ENCODE peak calls at places on chromosomes 13 and 19, in seven cellular contexts. One of them, this sample, is unnamed.

GRCh38 chr13:27466513-27466912 is 16.1 kb upstream of the MTIF3 start:
- DNase-seq in GDM1: no peak
- DNase-seq in left ventricle myocardium inferior: no peak
- DNase-seq in activated CD8-positive, alpha-beta T cell treated with anti-CD3 and anti-CD28 coated beads, Interleukin-2, amount 10 ng/mL, durations not matched to agents 7 days and 5 days: no peak
- DNase-seq in hypothalamus: no peak
- DNase-seq in fibroblast of gingiva: no peak
- DNase-seq in ELR: no peak
- DNase-seq in this sample: no peak

GRCh38 chr13:29934531-29935308 is 84.3 kb upstream of the UBL3 start:
- DNase-seq in GDM1: no peak
- DNase-seq in left ventricle myocardium inferior: no peak
- DNase-seq in activated CD8-positive, alpha-beta T cell treated with anti-CD3 and anti-CD28 coated beads, Interleukin-2, amount 10 ng/mL, durations not matched to agents 7 days and 5 days: no peak
- DNase-seq in hypothalamus: no peak
- DNase-seq in fibroblast of gingiva: no peak
- DNase-seq in ELR: no peak
- DNase-seq in this sample: no peak

GRCh38 chr19:53034948-53035675 is 9.4 kb upstream of the ERVV-2 start:
- DNase-seq in GDM1: no peak
- DNase-seq in left ventricle myocardium inferior: no peak
- DNase-seq in activated CD8-positive, alpha-beta T cell treated with anti-CD3 and anti-CD28 coated beads, Interleukin-2, amount 10 ng/mL, durations not matched to agents 7 days and 5 days: no peak
- DNase-seq in hypothalamus: no peak
- DNase-seq in fibroblast of gingiva: peak
- DNase-seq in ELR: no peak
- DNase-seq in this sample: no peak

GRCh38 chr19:9936151-9937000 is at the start of gene OLFM2:
- DNase-seq in GDM1: no peak
- DNase-seq in left ventricle myocardium inferior: peak
- DNase-seq in activated CD8-positive, alpha-beta T cell treated with anti-CD3 and anti-CD28 coated beads, Interleukin-2, amount 10 ng/mL, durations not matched to agents 7 days and 5 days: no peak
- DNase-seq in hypothalamus: no peak
- DNase-seq in fibroblast of gingiva: no peak
- DNase-seq in ELR: no peak
- DNase-seq in this sample: peak

GRCh38 chr13:75705395-75705794 is 69.3 kb downstream of the LMO7 start:
- DNase-seq in GDM1: no peak
- DNase-seq in left ventricle myocardium inferior: no peak
- DNase-seq in activated CD8-positive, alpha-beta T cell treated with anti-CD3 and anti-CD28 coated beads, Interleukin-2, amount 10 ng/mL, durations not matched to agents 7 days and 5 days: no peak
- DNase-seq in hypothalamus: no peak
- DNase-seq in fibroblast of gingiva: peak
- DNase-seq in ELR: peak
- DNase-seq in this sample: no peak

GRCh38 chr13:78700121-78700910 is 41.4 kb upstream of the OBI1 start:
- DNase-seq in GDM1: no peak
- DNase-seq in left ventricle myocardium inferior: no peak
- DNase-seq in activated CD8-positive, alpha-beta T cell treated with anti-CD3 and anti-CD28 coated beads, Interleukin-2, amount 10 ng/mL, durations not matched to agents 7 days and 5 days: no peak
- DNase-seq in hypothalamus: no peak
- DNase-seq in fibroblast of gingiva: no peak
- DNase-seq in ELR: peak
- DNase-seq in this sample: no peak

GRCh38 chr13:77384999-77385398 is 58.1 kb upstream of the MYCBP2 start:
- DNase-seq in GDM1: no peak
- DNase-seq in left ventricle myocardium inferior: no peak
- DNase-seq in activated CD8-positive, alpha-beta T cell treated with anti-CD3 and anti-CD28 coated beads, Interleukin-2, amount 10 ng/mL, durations not matched to agents 7 days and 5 days: no peak
- DNase-seq in hypothalamus: no peak
- DNase-seq in fibroblast of gingiva: peak
- DNase-seq in ELR: no peak
- DNase-seq in this sample: no peak

GRCh38 chr19:35207391-35207871 is 21.1 kb downstream of the FAM187B start:
- DNase-seq in GDM1: no peak
- DNase-seq in left ventricle myocardium inferior: no peak
- DNase-seq in activated CD8-positive, alpha-beta T cell treated with anti-CD3 and anti-CD28 coated beads, Interleukin-2, amount 10 ng/mL, durations not matched to agents 7 days and 5 days: peak
- DNase-seq in hypothalamus: no peak
- DNase-seq in fibroblast of gingiva: no peak
- DNase-seq in ELR: no peak
- DNase-seq in this sample: no peak

GRCh38 chr19:27774827-27775226 is 1438.1 kb downstream of the UQCRFS1 start:
- DNase-seq in GDM1: no peak
- DNase-seq in left ventricle myocardium inferior: no peak
- DNase-seq in activated CD8-positive, alpha-beta T cell treated with anti-CD3 and anti-CD28 coated beads, Interleukin-2, amount 10 ng/mL, durations not matched to agents 7 days and 5 days: peak
- DNase-seq in hypothalamus: no peak
- DNase-seq in fibroblast of gingiva: no peak
- DNase-seq in ELR: peak
- DNase-seq in this sample: no peak

GRCh38 chr13:52751196-52751595 is 11.6 kb upstream of the CNMD start:
- DNase-seq in GDM1: no peak
- DNase-seq in left ventricle myocardium inferior: no peak
- DNase-seq in activated CD8-positive, alpha-beta T cell treated with anti-CD3 and anti-CD28 coated beads, Interleukin-2, amount 10 ng/mL, durations not matched to agents 7 days and 5 days: no peak
- DNase-seq in hypothalamus: no peak
- DNase-seq in fibroblast of gingiva: no peak
- DNase-seq in ELR: no peak
- DNase-seq in this sample: no peak

GRCh38 chr19:13790354-13790753 is 4.9 kb upstream of the ZSWIM4 start:
- DNase-seq in GDM1: no peak
- DNase-seq in left ventricle myocardium inferior: no peak
- DNase-seq in activated CD8-positive, alpha-beta T cell treated with anti-CD3 and anti-CD28 coated beads, Interleukin-2, amount 10 ng/mL, durations not matched to agents 7 days and 5 days: peak
- DNase-seq in hypothalamus: no peak
- DNase-seq in fibroblast of gingiva: no peak
- DNase-seq in ELR: no peak
- DNase-seq in this sample: no peak

GRCh38 chr13:94120878-94121277 is 358.6 kb downstream of the DCT start:
- DNase-seq in GDM1: no peak
- DNase-seq in left ventricle myocardium inferior: no peak
- DNase-seq in activated CD8-positive, alpha-beta T cell treated with anti-CD3 and anti-CD28 coated beads, Interleukin-2, amount 10 ng/mL, durations not matched to agents 7 days and 5 days: no peak
- DNase-seq in hypothalamus: no peak
- DNase-seq in fibroblast of gingiva: no peak
- DNase-seq in ELR: no peak
- DNase-seq in this sample: no peak

GRCh38 chr19:20969498-20969897 is 46.4 kb downstream of the ZNF85 start:
- DNase-seq in GDM1: no peak
- DNase-seq in left ventricle myocardium inferior: no peak
- DNase-seq in activated CD8-positive, alpha-beta T cell treated with anti-CD3 and anti-CD28 coated beads, Interleukin-2, amount 10 ng/mL, durations not matched to agents 7 days and 5 days: no peak
- DNase-seq in hypothalamus: no peak
- DNase-seq in fibroblast of gingiva: no peak
- DNase-seq in ELR: no peak
- DNase-seq in this sample: no peak

GRCh38 chr13:24068472-24068871 is 92.0 kb upstream of the SPATA13 start:
- DNase-seq in GDM1: no peak
- DNase-seq in left ventricle myocardium inferior: no peak
- DNase-seq in activated CD8-positive, alpha-beta T cell treated with anti-CD3 and anti-CD28 coated beads, Interleukin-2, amount 10 ng/mL, durations not matched to agents 7 days and 5 days: no peak
- DNase-seq in hypothalamus: no peak
- DNase-seq in fibroblast of gingiva: no peak
- DNase-seq in ELR: no peak
- DNase-seq in this sample: no peak

GRCh38 chr19:2613507-2614295 is 88.8 kb downstream of the GNG7 start:
- DNase-seq in GDM1: no peak
- DNase-seq in left ventricle myocardium inferior: peak
- DNase-seq in activated CD8-positive, alpha-beta T cell treated with anti-CD3 and anti-CD28 coated beads, Interleukin-2, amount 10 ng/mL, durations not matched to agents 7 days and 5 days: peak
- DNase-seq in hypothalamus: no peak
- DNase-seq in fibroblast of gingiva: peak
- DNase-seq in ELR: peak
- DNase-seq in this sample: no peak

GRCh38 chr13:100230813-100231575 is 142.1 kb downstream of the PCCA start:
- DNase-seq in GDM1: no peak
- DNase-seq in left ventricle myocardium inferior: no peak
- DNase-seq in activated CD8-positive, alpha-beta T cell treated with anti-CD3 and anti-CD28 coated beads, Interleukin-2, amount 10 ng/mL, durations not matched to agents 7 days and 5 days: no peak
- DNase-seq in hypothalamus: no peak
- DNase-seq in fibroblast of gingiva: no peak
- DNase-seq in ELR: no peak
- DNase-seq in this sample: no peak

GRCh38 chr13:23621316-23621645 is 51.1 kb downstream of the TNFRSF19 start:
- DNase-seq in GDM1: no peak
- DNase-seq in left ventricle myocardium inferior: no peak
- DNase-seq in activated CD8-positive, alpha-beta T cell treated with anti-CD3 and anti-CD28 coated beads, Interleukin-2, amount 10 ng/mL, durations not matched to agents 7 days and 5 days: no peak
- DNase-seq in hypothalamus: no peak
- DNase-seq in fibroblast of gingiva: peak
- DNase-seq in ELR: peak
- DNase-seq in this sample: no peak

GRCh38 chr13:31160857-31161582 is 684 bp downstream of the HSPH1 start:
- DNase-seq in GDM1: peak
- DNase-seq in left ventricle myocardium inferior: peak
- DNase-seq in activated CD8-positive, alpha-beta T cell treated with anti-CD3 and anti-CD28 coated beads, Interleukin-2, amount 10 ng/mL, durations not matched to agents 7 days and 5 days: peak
- DNase-seq in hypothalamus: peak
- DNase-seq in fibroblast of gingiva: peak
- DNase-seq in ELR: peak
- DNase-seq in this sample: peak

GRCh38 chr19:53037101-53038097 is 7.1 kb upstream of the ERVV-2 start:
- DNase-seq in GDM1: no peak
- DNase-seq in left ventricle myocardium inferior: peak
- DNase-seq in activated CD8-positive, alpha-beta T cell treated with anti-CD3 and anti-CD28 coated beads, Interleukin-2, amount 10 ng/mL, durations not matched to agents 7 days and 5 days: peak
- DNase-seq in hypothalamus: no peak
- DNase-seq in fibroblast of gingiva: peak
- DNase-seq in ELR: peak
- DNase-seq in this sample: no peak

GRCh38 chr19:46069841-46070341 is 29.1 kb upstream of the IGFL4 start:
- DNase-seq in GDM1: no peak
- DNase-seq in left ventricle myocardium inferior: no peak
- DNase-seq in activated CD8-positive, alpha-beta T cell treated with anti-CD3 and anti-CD28 coated beads, Interleukin-2, amount 10 ng/mL, durations not matched to agents 7 days and 5 days: no peak
- DNase-seq in hypothalamus: no peak
- DNase-seq in fibroblast of gingiva: peak
- DNase-seq in ELR: peak
- DNase-seq in this sample: no peak

GRCh38 chr19:40583283-40583682 is 6.6 kb downstream of the SHKBP1 start:
- DNase-seq in GDM1: no peak
- DNase-seq in left ventricle myocardium inferior: no peak
- DNase-seq in activated CD8-positive, alpha-beta T cell treated with anti-CD3 and anti-CD28 coated beads, Interleukin-2, amount 10 ng/mL, durations not matched to agents 7 days and 5 days: no peak
- DNase-seq in hypothalamus: no peak
- DNase-seq in fibroblast of gingiva: no peak
- DNase-seq in ELR: no peak
- DNase-seq in this sample: no peak

GRCh38 chr13:24107955-24108614 is 52.4 kb upstream of the SPATA13 start:
- DNase-seq in GDM1: no peak
- DNase-seq in left ventricle myocardium inferior: no peak
- DNase-seq in activated CD8-positive, alpha-beta T cell treated with anti-CD3 and anti-CD28 coated beads, Interleukin-2, amount 10 ng/mL, durations not matched to agents 7 days and 5 days: no peak
- DNase-seq in hypothalamus: no peak
- DNase-seq in fibroblast of gingiva: no peak
- DNase-seq in ELR: peak
- DNase-seq in this sample: no peak

GRCh38 chr13:32233062-32233461 is 82.1 kb downstream of the ZAR1L start:
- DNase-seq in GDM1: no peak
- DNase-seq in left ventricle myocardium inferior: no peak
- DNase-seq in activated CD8-positive, alpha-beta T cell treated with anti-CD3 and anti-CD28 coated beads, Interleukin-2, amount 10 ng/mL, durations not matched to agents 7 days and 5 days: no peak
- DNase-seq in hypothalamus: no peak
- DNase-seq in fibroblast of gingiva: no peak
- DNase-seq in ELR: no peak
- DNase-seq in this sample: no peak

GRCh38 chr13:68806125-68806524 is 1301.5 kb upstream of the ATXN8OS start:
- DNase-seq in GDM1: no peak
- DNase-seq in left ventricle myocardium inferior: no peak
- DNase-seq in activated CD8-positive, alpha-beta T cell treated with anti-CD3 and anti-CD28 coated beads, Interleukin-2, amount 10 ng/mL, durations not matched to agents 7 days and 5 days: no peak
- DNase-seq in hypothalamus: no peak
- DNase-seq in fibroblast of gingiva: no peak
- DNase-seq in ELR: no peak
- DNase-seq in this sample: no peak

GRCh38 chr13:114310961-114311360 is 3.3 kb upstream of the CHAMP1 start:
- DNase-seq in GDM1: no peak
- DNase-seq in left ventricle myocardium inferior: no peak
- DNase-seq in activated CD8-positive, alpha-beta T cell treated with anti-CD3 and anti-CD28 coated beads, Interleukin-2, amount 10 ng/mL, durations not matched to agents 7 days and 5 days: no peak
- DNase-seq in hypothalamus: no peak
- DNase-seq in fibroblast of gingiva: no peak
- DNase-seq in ELR: peak
- DNase-seq in this sample: no peak

GRCh38 chr19:50401505-50402450 is 17.0 kb upstream of the SPIB start:
- DNase-seq in GDM1: no peak
- DNase-seq in left ventricle myocardium inferior: no peak
- DNase-seq in activated CD8-positive, alpha-beta T cell treated with anti-CD3 and anti-CD28 coated beads, Interleukin-2, amount 10 ng/mL, durations not matched to agents 7 days and 5 days: no peak
- DNase-seq in hypothalamus: no peak
- DNase-seq in fibroblast of gingiva: no peak
- DNase-seq in ELR: no peak
- DNase-seq in this sample: no peak

GRCh38 chr19:2385053-2385721 is 25.1 kb downstream of the TMPRSS9 start:
- DNase-seq in GDM1: no peak
- DNase-seq in left ventricle myocardium inferior: no peak
- DNase-seq in activated CD8-positive, alpha-beta T cell treated with anti-CD3 and anti-CD28 coated beads, Interleukin-2, amount 10 ng/mL, durations not matched to agents 7 days and 5 days: no peak
- DNase-seq in hypothalamus: no peak
- DNase-seq in fibroblast of gingiva: peak
- DNase-seq in ELR: peak
- DNase-seq in this sample: peak

GRCh38 chr13:24304620-24305019 is 4.8 kb upstream of the C1QTNF9 start:
- DNase-seq in GDM1: no peak
- DNase-seq in left ventricle myocardium inferior: no peak
- DNase-seq in activated CD8-positive, alpha-beta T cell treated with anti-CD3 and anti-CD28 coated beads, Interleukin-2, amount 10 ng/mL, durations not matched to agents 7 days and 5 days: no peak
- DNase-seq in hypothalamus: no peak
- DNase-seq in fibroblast of gingiva: no peak
- DNase-seq in ELR: no peak
- DNase-seq in this sample: no peak

GRCh38 chr19:45153339-45154063 is 7.3 kb downstream of the NKPD1 start:
- DNase-seq in GDM1: no peak
- DNase-seq in left ventricle myocardium inferior: peak
- DNase-seq in activated CD8-positive, alpha-beta T cell treated with anti-CD3 and anti-CD28 coated beads, Interleukin-2, amount 10 ng/mL, durations not matched to agents 7 days and 5 days: peak
- DNase-seq in hypothalamus: no peak
- DNase-seq in fibroblast of gingiva: peak
- DNase-seq in ELR: peak
- DNase-seq in this sample: peak

GRCh38 chr13:71902676-71903075 is 35.7 kb upstream of the DACH1 start:
- DNase-seq in GDM1: no peak
- DNase-seq in left ventricle myocardium inferior: no peak
- DNase-seq in activated CD8-positive, alpha-beta T cell treated with anti-CD3 and anti-CD28 coated beads, Interleukin-2, amount 10 ng/mL, durations not matched to agents 7 days and 5 days: no peak
- DNase-seq in hypothalamus: no peak
- DNase-seq in fibroblast of gingiva: no peak
- DNase-seq in ELR: no peak
- DNase-seq in this sample: no peak

GRCh38 chr13:33764716-33765115 is 53.2 kb upstream of the RFC3 start:
- DNase-seq in GDM1: no peak
- DNase-seq in left ventricle myocardium inferior: no peak
- DNase-seq in activated CD8-positive, alpha-beta T cell treated with anti-CD3 and anti-CD28 coated beads, Interleukin-2, amount 10 ng/mL, durations not matched to agents 7 days and 5 days: no peak
- DNase-seq in hypothalamus: no peak
- DNase-seq in fibroblast of gingiva: no peak
- DNase-seq in ELR: no peak
- DNase-seq in this sample: no peak

GRCh38 chr13:42305503-42305902 is 33.6 kb downstream of the AKAP11 start:
- DNase-seq in GDM1: no peak
- DNase-seq in left ventricle myocardium inferior: no peak
- DNase-seq in activated CD8-positive, alpha-beta T cell treated with anti-CD3 and anti-CD28 coated beads, Interleukin-2, amount 10 ng/mL, durations not matched to agents 7 days and 5 days: no peak
- DNase-seq in hypothalamus: no peak
- DNase-seq in fibroblast of gingiva: no peak
- DNase-seq in ELR: peak
- DNase-seq in this sample: no peak

GRCh38 chr19:5881543-5882299 is 11.4 kb upstream of the FUT5 start:
- DNase-seq in GDM1: no peak
- DNase-seq in left ventricle myocardium inferior: no peak
- DNase-seq in activated CD8-positive, alpha-beta T cell treated with anti-CD3 and anti-CD28 coated beads, Interleukin-2, amount 10 ng/mL, durations not matched to agents 7 days and 5 days: no peak
- DNase-seq in hypothalamus: no peak
- DNase-seq in fibroblast of gingiva: no peak
- DNase-seq in ELR: no peak
- DNase-seq in this sample: no peak

GRCh38 chr13:38763446-38764381 is 76.8 kb downstream of the FREM2 start:
- DNase-seq in GDM1: no peak
- DNase-seq in left ventricle myocardium inferior: no peak
- DNase-seq in activated CD8-positive, alpha-beta T cell treated with anti-CD3 and anti-CD28 coated beads, Interleukin-2, amount 10 ng/mL, durations not matched to agents 7 days and 5 days: no peak
- DNase-seq in hypothalamus: no peak
- DNase-seq in fibroblast of gingiva: no peak
- DNase-seq in ELR: peak
- DNase-seq in this sample: no peak

GRCh38 chr19:7340959-7341837 is 7.5 kb upstream of the ARHGEF18 start:
- DNase-seq in GDM1: peak
- DNase-seq in left ventricle myocardium inferior: peak
- DNase-seq in activated CD8-positive, alpha-beta T cell treated with anti-CD3 and anti-CD28 coated beads, Interleukin-2, amount 10 ng/mL, durations not matched to agents 7 days and 5 days: peak
- DNase-seq in hypothalamus: peak
- DNase-seq in fibroblast of gingiva: peak
- DNase-seq in ELR: peak
- DNase-seq in this sample: peak

GRCh38 chr13:35039012-35039411 is 96.9 kb downstream of the NBEA start:
- DNase-seq in GDM1: no peak
- DNase-seq in left ventricle myocardium inferior: no peak
- DNase-seq in activated CD8-positive, alpha-beta T cell treated with anti-CD3 and anti-CD28 coated beads, Interleukin-2, amount 10 ng/mL, durations not matched to agents 7 days and 5 days: no peak
- DNase-seq in hypothalamus: no peak
- DNase-seq in fibroblast of gingiva: no peak
- DNase-seq in ELR: no peak
- DNase-seq in this sample: no peak